ENCODE peak calls at places on chromosomes 5 and 9, in five cellular contexts. W is BE2C; S is Jurkat, Clone E6-1; Q is suprapubic skin; Z is HCT116. Y is an unnamed sample.

GRCh38 chr5:122697171-122697570 is 77.7 kb upstream of the SNX2 start:
- DNase-seq in W (no peak), S (no peak), Q (no peak), Z (no peak), Y (no peak)

GRCh38 chr5:96963267-96963666 is 27.4 kb downstream of the LNPEP start:
- DNase-seq in W (peak; percentile 60), S (peak; percentile 52), Q (no peak), Z (no peak), Y (no peak)

GRCh38 chr9:22683393-22684075 is 236.9 kb downstream of the DMRTA1 start:
- DNase-seq in W (no peak), S (no peak), Q (no peak), Z (no peak), Y (no peak)

GRCh38 chr9:16726718-16727451 is 143.6 kb downstream of the BNC2 start:
- DNase-seq in W (peak; percentile 76), S (no peak), Q (peak; percentile 92), Z (no peak), Y (peak; percentile 39)

GRCh38 chr5:119031905-119032304 is 39.0 kb upstream of the DMXL1 start:
- DNase-seq in W (no peak), S (no peak), Q (no peak), Z (peak; percentile 34), Y (no peak)

GRCh38 chr9:38707885-38708640 is 11.9 kb downstream of the FAM240B start:
- DNase-seq in W (no peak), S (no peak), Q (no peak), Z (no peak), Y (peak; percentile 32)

GRCh38 chr5:78717674-78718073 is 69.1 kb upstream of the LHFPL2 start:
- DNase-seq in W (no peak), S (no peak), Q (no peak), Z (no peak), Y (no peak)

GRCh38 chr9:100813871-100814270 is 214.7 kb upstream of the PLPPR1 start:
- DNase-seq in W (no peak), S (no peak), Q (no peak), Z (no peak), Y (no peak)

GRCh38 chr5:115455241-115455640 is 89.3 kb downstream of the FEM1C start:
- DNase-seq in W (no peak), S (no peak), Q (no peak), Z (no peak), Y (no peak)

GRCh38 chr5:124634820-124635323 is 111.6 kb downstream of the ZNF608 start:
- DNase-seq in W (no peak), S (no peak), Q (no peak), Z (no peak), Y (no peak)

GRCh38 chr5:171898379-171898778 is 108.1 kb downstream of the FBXW11 start:
- DNase-seq in W (no peak), S (no peak), Q (no peak), Z (no peak), Y (no peak)

GRCh38 chr9:77589046-77589795 is 58.9 kb downstream of the GNA14 start:
- DNase-seq in W (no peak), S (no peak), Q (no peak), Z (no peak), Y (no peak)

GRCh38 chr5:149128023-149128875 is 13.0 kb upstream of the ABLIM3 start:
- DNase-seq in W (peak; percentile 65), S (peak; percentile 8), Q (no peak), Z (no peak), Y (peak; percentile 10)

GRCh38 chr5:172429201-172429940 is 25.0 kb downstream of the SH3PXD2B start:
- DNase-seq in W (no peak), S (no peak), Q (no peak), Z (no peak), Y (no peak)

GRCh38 chr5:69504036-69504435 is 11.4 kb downstream of the OCLN start:
- DNase-seq in W (no peak), S (no peak), Q (no peak), Z (no peak), Y (no peak)

GRCh38 chr9:89635816-89636215 is 31.0 kb downstream of the GADD45G start:
- DNase-seq in W (no peak), S (no peak), Q (no peak), Z (no peak), Y (no peak)

GRCh38 chr5:172554562-172554961 is 86.5 kb upstream of the NEURL1B start:
- DNase-seq in W (no peak), S (no peak), Q (no peak), Z (no peak), Y (no peak)

GRCh38 chr9:4829956-4830355 is 37.2 kb downstream of the RCL1 start:
- DNase-seq in W (no peak), S (no peak), Q (no peak), Z (no peak), Y (no peak)

GRCh38 chr9:102972780-102973179 is 22.4 kb upstream of the CYLC2 start:
- DNase-seq in W (no peak), S (no peak), Q (no peak), Z (no peak), Y (no peak)

GRCh38 chr5:126271141-126271540 is 152.1 kb upstream of the GRAMD2B start:
- DNase-seq in W (no peak), S (no peak), Q (no peak), Z (no peak), Y (no peak)

GRCh38 chr9:121494192-121494591 is 5.5 kb downstream of the GGTA1 start:
- DNase-seq in W (no peak), S (no peak), Q (no peak), Z (no peak), Y (no peak)

GRCh38 chr5:122311888-122312669 is at the start of gene SNCAIP:
- DNase-seq in W (peak; percentile 52), S (no peak), Q (no peak), Z (no peak), Y (peak; percentile 68)

GRCh38 chr5:149130932-149131273 is 10.4 kb upstream of the ABLIM3 start:
- DNase-seq in W (no peak), S (no peak), Q (no peak), Z (no peak), Y (no peak)

GRCh38 chr5:66897355-66897754 is 299.2 kb downstream of the CD180 start:
- DNase-seq in W (peak; percentile 41), S (no peak), Q (no peak), Z (no peak), Y (no peak)

GRCh38 chr9:5870691-5871090 is 20.0 kb upstream of the MLANA start:
- DNase-seq in W (peak; percentile 53), S (no peak), Q (no peak), Z (no peak), Y (no peak)

GRCh38 chr5:156051972-156052371 is 275.0 kb upstream of the SGCD start:
- DNase-seq in W (no peak), S (no peak), Q (no peak), Z (no peak), Y (no peak)

DNA sequence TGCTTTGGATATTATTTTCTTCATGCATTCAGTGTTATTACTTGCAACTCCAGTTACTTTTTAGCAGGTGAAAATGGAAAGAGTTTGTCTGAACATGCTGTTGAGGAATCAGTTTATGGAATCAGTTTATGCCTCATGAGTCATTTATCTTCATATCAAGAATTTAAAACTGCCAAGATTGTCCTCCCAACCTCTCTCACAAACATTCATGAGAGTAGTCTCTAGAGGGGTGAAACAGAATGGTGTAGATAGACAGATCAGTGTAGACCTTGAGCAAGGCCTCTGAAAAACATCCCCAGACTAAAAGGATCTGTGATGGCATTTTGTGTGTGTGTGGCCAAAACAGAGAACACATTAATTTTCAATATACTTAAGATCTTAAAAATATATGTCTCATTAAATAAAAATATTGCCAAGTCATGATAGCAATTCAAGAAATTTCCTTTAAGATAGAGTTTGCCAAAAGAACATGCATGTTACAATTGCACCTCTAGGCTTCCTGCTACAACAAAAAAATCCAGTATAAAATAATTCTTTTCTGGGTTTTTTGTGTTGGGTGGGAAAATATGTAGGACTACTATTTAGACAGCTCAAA is 5.0 kb downstream of the ANXA1 start:
- DNase-seq in W (no peak), S (no peak), Q (no peak), Z (no peak), Y (no peak)
- H3K4me3 ChIP-seq in W (no peak overlapping the region), S (no peak overlapping the region), Q (peak overlapping the region; percentile 3), Z (no peak overlapping the region), Y (no peak overlapping the region)

DNA sequence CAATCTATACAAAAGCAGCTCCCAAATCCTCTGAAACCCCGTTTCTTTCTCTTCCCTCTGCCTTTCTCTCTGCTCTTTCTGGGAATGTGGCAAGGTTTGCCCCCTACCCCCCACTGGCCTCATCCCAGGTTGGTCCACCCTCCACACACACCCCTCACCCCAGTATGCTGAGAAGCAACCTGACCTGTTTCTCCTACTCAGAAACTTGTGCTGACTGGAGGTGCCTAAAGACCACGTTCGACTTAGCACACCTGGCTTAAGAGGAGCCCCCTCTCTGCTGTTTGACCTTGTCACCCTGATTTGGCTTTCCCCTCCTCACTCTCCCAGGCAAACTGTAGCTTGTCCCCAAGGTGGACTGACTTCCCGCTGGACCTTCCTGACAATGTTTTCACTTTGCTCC is 1.1 kb upstream of the SEPTIN8 start:
- DNase-seq in W (no peak), S (no peak), Q (no peak), Z (no peak), Y (no peak)
- H3K4me3 ChIP-seq in W (no peak overlapping the region), S (no peak overlapping the region), Q (peak overlapping the region; percentile 89), Z (no peak overlapping the region), Y (no peak overlapping the region)

DNA sequence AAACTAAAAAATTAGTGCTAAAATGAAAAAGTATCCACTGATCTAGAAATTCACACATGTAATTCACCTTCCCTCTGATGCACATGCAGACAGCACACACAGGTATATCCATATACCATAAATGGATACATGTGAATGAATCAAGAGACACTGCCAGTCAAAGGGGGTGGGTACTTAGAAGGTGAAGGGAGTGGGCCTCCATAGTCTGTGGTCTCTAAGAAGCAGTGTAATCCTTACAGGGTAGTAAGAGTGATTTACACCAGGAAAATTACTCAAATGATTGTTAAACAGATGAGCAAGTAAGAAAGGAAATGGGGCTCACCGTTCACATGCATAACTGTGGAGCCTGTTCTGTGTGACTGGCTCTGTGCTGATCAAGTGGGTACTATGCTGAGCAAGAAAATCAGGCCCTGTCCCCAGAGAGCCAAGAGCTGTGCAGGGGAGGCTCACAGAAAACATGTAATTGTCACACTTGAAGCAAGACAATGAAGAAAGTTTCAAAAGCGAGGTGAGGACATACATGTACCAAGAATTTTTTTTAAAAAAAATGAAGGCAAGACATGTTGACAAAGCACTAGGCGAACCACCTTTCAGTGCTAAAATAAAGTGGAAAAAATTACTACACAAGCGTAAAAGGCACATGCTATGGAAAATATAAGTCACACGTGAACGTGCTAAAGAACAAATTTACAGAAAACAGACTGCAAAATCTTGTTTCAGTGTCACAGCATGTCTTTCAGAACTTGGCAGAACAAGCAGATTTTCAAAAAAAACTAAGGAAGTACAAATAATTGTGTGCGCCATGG is 2.4 kb downstream of the BTNL8 start:
- DNase-seq in W (no peak), S (no peak), Q (no peak), Z (no peak), Y (no peak)
- H3K4me3 ChIP-seq in W (no peak overlapping the region), S (no peak overlapping the region), Q (no peak overlapping the region), Z (no peak overlapping the region), Y (no peak overlapping the region)

DNA sequence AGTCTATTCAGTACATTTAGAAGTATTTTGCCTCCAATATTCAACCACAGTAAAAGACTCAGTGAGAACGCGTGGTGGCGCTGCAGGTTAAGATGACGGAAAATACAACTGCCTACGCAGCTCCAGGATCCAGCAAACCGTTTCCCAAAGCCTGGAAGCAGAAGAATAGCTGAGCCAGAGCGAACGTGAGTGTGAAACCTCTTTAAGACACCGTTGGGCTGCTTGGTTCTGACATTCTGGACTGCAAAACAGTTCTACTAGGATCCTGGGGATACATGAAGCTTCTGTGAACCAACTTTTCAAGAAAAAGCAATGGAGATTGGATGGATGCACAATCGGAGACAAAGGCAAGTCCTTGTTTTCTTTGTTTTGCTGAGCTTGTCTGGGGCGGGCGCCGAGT is at the start of gene PCDHB16:
- DNase-seq in W (peak; percentile 88), S (peak; percentile 7), Q (no peak), Z (no peak), Y (no peak)
- H3K4me3 ChIP-seq in W (peak within 1 kb of the TSS; percentile 96), S (no peak within 1 kb of the TSS), Q (peak within 1 kb of the TSS; percentile 38), Z (no peak within 1 kb of the TSS), Y (no peak within 1 kb of the TSS)

GRCh38 chr5:28927559-28928326 is 1889.4 kb upstream of the CDH9 start:
- DNase-seq in W (no peak), S (no peak), Q (no peak), Z (no peak), Y (no peak)
- H3K4me3 ChIP-seq in W (no peak overlapping the region), S (no peak overlapping the region), Q (no peak overlapping the region), Z (no peak overlapping the region), Y (no peak overlapping the region)

Y was measured in HAP-1.